ENCODE peak calls at places on chromosomes 13 and 19, in ten cellular contexts. G is right lobe of liver; C is substantia nigra; B is AG04450; N is tibial artery; K is transverse colon; U is CD4-positive, alpha-beta T cell; Z is K562; J is H1; Y is adrenal gland. P is an unnamed sample.
A peak's percentile ranks its signal among the peaks of the same experiment; 100 is the strongest.

GRCh38 chr19:49106648-49107135 is 7.5 kb upstream of the LIN7B start:
- DNase-seq in K (peak; percentile 61), C (no peak), Z (no peak), Y (peak; percentile 61), U (peak; percentile 61), B (no peak), G (no peak), N (no peak), J (no peak), P (peak; percentile 51)

GRCh38 chr13:39887424-39887823 is 232.0 kb downstream of the COG6 start:
- DNase-seq in B (no peak), K (no peak), N (no peak), J (no peak), U (no peak), C (no peak), Y (no peak), Z (no peak), G (no peak), P (no peak)

GRCh38 chr13:83151308-83151660 is 731.0 kb downstream of the SLITRK1 start:
- DNase-seq in G (no peak), J (no peak), U (no peak), K (no peak), N (no peak), B (no peak), Y (no peak), Z (no peak), C (no peak), P (no peak)

GRCh38 chr19:54029930-54030490 is 33.7 kb downstream of the VSTM1 start:
- DNase-seq in Z (peak; percentile 64), C (peak; percentile 28), K (peak; percentile 53), B (no peak), U (peak; percentile 46), J (peak; percentile 50), N (no peak), G (no peak), Y (peak; percentile 57), P (peak; percentile 51)

GRCh38 chr13:42275098-42275471 is 3.1 kb downstream of the AKAP11 start:
- DNase-seq in K (no peak), Z (no peak), B (no peak), C (no peak), N (no peak), Y (no peak), J (no peak), U (no peak), G (no peak), P (no peak)

GRCh38 chr13:87147076-87147475 is 524.1 kb upstream of the SLITRK5 start:
- DNase-seq in J (no peak), K (no peak), G (no peak), Z (no peak), N (no peak), B (no peak), C (no peak), U (no peak), Y (no peak), P (no peak)

GRCh38 chr13:25874907-25875306 is 176.9 kb downstream of the SHISA2 start:
- DNase-seq in G (no peak), Y (no peak), C (no peak), Z (no peak), N (no peak), U (peak; percentile 61), J (no peak), K (peak; percentile 26), B (no peak), P (no peak)

GRCh38 chr19:54448037-54448773 is 794 bp upstream of the LENG8 start:
- DNase-seq in G (no peak), J (no peak), U (peak; percentile 18), C (peak; percentile 49), B (peak; percentile 29), Z (peak; percentile 59), Y (peak; percentile 68), K (peak; percentile 63), N (no peak), P (peak; percentile 70)

GRCh38 chr13:100794575-100794974 is 120.0 kb upstream of the TMTC4 start:
- DNase-seq in C (no peak), U (no peak), J (no peak), N (no peak), G (no peak), B (no peak), Z (no peak), Y (no peak), K (no peak), P (no peak)

GRCh38 chr13:58056411-58056810 is 424.9 kb downstream of the PCDH17 start:
- DNase-seq in B (no peak), J (no peak), N (no peak), G (no peak), K (no peak), C (no peak), Z (no peak), Y (no peak), U (no peak), P (no peak)

GRCh38 chr19:11400695-11401291 is 16.7 kb upstream of the EPOR start:
- DNase-seq in G (no peak), U (no peak), N (no peak), Z (peak; percentile 11), J (no peak), C (no peak), Y (no peak), K (no peak), B (no peak), P (no peak)

GRCh38 chr13:57601536-57601935 is 30.0 kb upstream of the PCDH17 start:
- DNase-seq in Z (no peak), U (no peak), N (no peak), C (no peak), B (no peak), Y (no peak), J (no peak), G (no peak), K (no peak), P (no peak)

GRCh38 chr19:29658221-29658991 is 6.9 kb upstream of the PLEKHF1 start:
- DNase-seq in N (no peak), C (no peak), U (no peak), K (no peak), G (no peak), B (no peak), J (no peak), Y (no peak), Z (no peak), P (no peak)

GRCh38 chr19:41934849-41935374 is 6.7 kb upstream of the ERFL start:
- DNase-seq in Y (peak; percentile 47), U (peak; percentile 72), B (peak; percentile 13), G (no peak), N (no peak), C (peak; percentile 40), K (peak; percentile 79), J (peak; percentile 62), Z (peak; percentile 80), P (peak; percentile 71)

GRCh38 chr19:51127755-51128154 is 3.0 kb downstream of the SIGLEC9 start:
- DNase-seq in K (peak; percentile 28), Y (peak; percentile 50), C (peak; percentile 4), B (no peak), U (no peak), N (peak; percentile 68), G (no peak), Z (peak; percentile 31), J (no peak), P (no peak)

GRCh38 chr19:6890938-6891337 is 3.6 kb downstream of the ADGRE1 start:
- DNase-seq in U (peak; percentile 34), B (no peak), C (no peak), K (no peak), J (no peak), Z (no peak), Y (no peak), G (no peak), N (no peak), P (no peak)

DNA sequence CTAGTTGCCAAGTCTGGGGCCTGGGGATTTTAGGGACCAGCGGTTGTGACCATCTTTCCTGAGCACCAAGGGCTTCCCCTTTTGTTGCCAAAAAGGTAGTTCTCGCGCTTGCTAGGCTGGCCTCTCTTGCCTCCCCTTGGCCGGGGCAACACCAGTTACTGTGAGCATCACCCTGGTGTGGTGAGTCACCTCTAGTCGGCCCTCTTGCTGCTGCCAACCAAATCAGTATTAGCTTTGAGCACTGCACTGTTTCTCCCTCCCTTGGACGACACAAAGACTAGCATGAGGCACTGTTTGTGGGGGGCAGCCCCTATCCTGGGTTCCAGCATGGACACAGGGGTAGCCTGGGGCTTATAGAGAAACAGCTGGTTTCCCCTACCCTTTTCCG is 6.9 kb downstream of the SYDE1 start:
- DNase-seq in J (no peak), U (no peak), K (no peak), Z (no peak), Y (peak; percentile 53), G (no peak), N (peak; percentile 77), B (no peak), C (no peak), P (no peak)
- H3K27ac ChIP-seq in J (no peak overlapping the region), U (no peak overlapping the region), K (peak overlapping the region; percentile 73), Z (no peak overlapping the region), Y (peak overlapping the region; percentile 60), G (no peak overlapping the region), N (peak overlapping the region; percentile 58), B (peak overlapping the region; percentile 57), C (no peak overlapping the region), P (no peak overlapping the region)

DNA sequence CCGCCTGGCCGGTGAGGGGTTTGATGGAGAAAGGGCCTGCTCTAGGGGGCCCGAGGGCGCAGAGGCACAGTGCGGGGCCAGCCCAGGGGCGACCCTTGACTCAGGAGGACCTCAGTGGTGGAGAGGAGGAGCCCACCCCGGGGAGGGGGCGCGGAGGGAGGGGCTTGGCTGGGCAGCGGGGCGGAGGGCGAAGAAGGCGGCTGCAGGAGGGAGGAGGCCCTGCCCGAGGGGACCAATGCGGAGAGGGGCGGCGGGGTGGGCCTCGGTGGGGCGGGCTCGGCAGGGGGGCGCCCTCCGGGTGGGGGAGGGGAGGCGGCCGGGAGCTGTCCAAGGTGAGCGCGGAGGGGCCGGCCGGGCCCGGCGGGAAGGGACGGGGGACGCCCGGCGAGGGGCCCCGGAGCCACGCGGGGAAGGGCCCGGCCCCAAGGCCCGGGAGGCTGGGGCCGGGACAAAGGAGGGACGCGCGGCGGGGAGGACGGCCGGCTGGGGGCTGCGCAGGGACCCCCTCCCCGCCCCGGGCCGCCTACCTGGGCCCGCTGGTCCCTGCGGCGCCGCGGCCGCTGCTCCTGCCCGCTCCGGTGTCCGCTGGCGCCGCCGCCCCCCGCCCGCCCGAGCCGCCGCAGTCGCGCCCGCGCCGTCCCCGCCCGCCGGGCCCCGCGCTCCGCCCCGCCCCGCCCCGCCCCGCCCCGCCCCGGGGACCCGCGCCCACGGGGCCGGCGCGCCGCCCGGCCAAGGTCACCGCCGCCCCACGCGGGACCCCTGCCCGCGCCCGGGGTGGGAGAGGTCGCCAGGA is at the start of gene DIRAS1:
- DNase-seq in K (no peak), C (no peak), Z (peak; percentile 73), U (no peak), N (no peak), Y (no peak), G (no peak), J (no peak), B (no peak), P (no peak)
- H3K27ac ChIP-seq in K (no peak within 1 kb of the TSS), C (no peak within 1 kb of the TSS), Z (peak within 1 kb of the TSS; percentile 64), U (no peak within 1 kb of the TSS), N (no peak within 1 kb of the TSS), Y (no peak within 1 kb of the TSS), G (no peak within 1 kb of the TSS), J (no peak within 1 kb of the TSS), B (no peak within 1 kb of the TSS), P (peak within 1 kb of the TSS; percentile 16)

GRCh38 chr19:38842439-38843174 is 7.2 kb downstream of the HNRNPL start:
- DNase-seq in K (peak; percentile 60), B (no peak), N (no peak), J (no peak), Z (peak; percentile 2), G (peak; percentile 44), C (no peak), Y (no peak), U (peak; percentile 63), P (no peak)
- H3K27ac ChIP-seq in K (peak overlapping the region; percentile 47), B (no peak overlapping the region), N (no peak overlapping the region), J (no peak overlapping the region), Z (peak overlapping the region; percentile 10), G (no peak overlapping the region), C (no peak overlapping the region), Y (peak overlapping the region; percentile 30), U (peak overlapping the region; percentile 47), P (peak overlapping the region; percentile 33)

GRCh38 chr13:113098163-113098732 is 7.3 kb upstream of the F7 start:
- DNase-seq in N (no peak), B (no peak), K (no peak), U (no peak), G (no peak), J (no peak), C (no peak), Y (no peak), Z (no peak), P (no peak)
- H3K27ac ChIP-seq in N (no peak overlapping the region), B (no peak overlapping the region), K (no peak overlapping the region), U (no peak overlapping the region), G (no peak overlapping the region), J (no peak overlapping the region), C (no peak overlapping the region), Y (no peak overlapping the region), Z (no peak overlapping the region), P (no peak overlapping the region)

P was measured in body of pancreas.